ENCODE peak calls at places on chromosomes 1 and 21, in ten cellular contexts. F is GM10248; Q is activated naive CD8-positive, alpha-beta T cell treated with anti-CD3 and anti-CD28 coated beads, Interleukin-2, amount 50 U/mL, for 24 hours; I is head of caudate nucleus; W is Calu3; H is lower lobe of right lung; V is HFFc6; X is stimulated activated CD8-positive, alpha-beta memory T cell treated with anti-CD3 and anti-CD28 coated beads, Interleukin-7, amount 100 ng/mL, for 1 hour; T is NCI-H2171; G is effector memory CD4-positive, alpha-beta T cell. N is an unnamed sample.

GRCh38 chr1:975896-976683 is 5.8 kb downstream of the PERM1 start:
- DNase-seq in Q (peak), F (peak), G (no peak), T (peak), V (peak), H (peak), W (peak), X (no peak), I (no peak), N (peak)

GRCh38 chr1:173870252-173871075 is 2.3 kb downstream of the ZBTB37 start:
- DNase-seq in H (no peak), W (no peak), F (peak), X (no peak), I (peak), V (no peak), G (peak), T (no peak), Q (peak), N (no peak)

GRCh38 chr21:36155603-36156338 is 853 bp upstream of the DOP1B start:
- DNase-seq in Q (no peak), X (no peak), I (no peak), F (no peak), H (peak), T (no peak), W (peak), G (no peak), V (no peak), N (no peak)

GRCh38 chr1:7824701-7825100 is 28.2 kb downstream of the UTS2 start:
- DNase-seq in T (no peak), V (no peak), F (no peak), Q (no peak), W (no peak), I (no peak), H (no peak), G (no peak), X (no peak), N (no peak)

GRCh38 chr1:90926971-90927370 is 94.9 kb downstream of the ZNF644 start:
- DNase-seq in G (no peak), V (no peak), Q (no peak), X (no peak), I (no peak), T (no peak), H (no peak), W (no peak), F (no peak), N (no peak)

GRCh38 chr1:167720965-167721616 is 691 bp upstream of the MPZL1 start:
- DNase-seq in H (peak), W (peak), V (peak), Q (no peak), X (no peak), I (peak), T (no peak), F (peak), G (no peak), N (no peak)

GRCh38 chr1:164576311-164577271 is 17.6 kb downstream of the PBX1 start:
- DNase-seq in W (no peak), V (peak), F (no peak), X (no peak), G (no peak), T (no peak), I (peak), H (no peak), Q (no peak), N (no peak)

GRCh38 chr1:176801553-176802020 is 338.6 kb downstream of the PAPPA2 start:
- DNase-seq in G (no peak), X (no peak), T (no peak), Q (no peak), H (no peak), V (no peak), F (no peak), W (no peak), I (no peak), N (no peak)

GRCh38 chr1:4106731-4107130 is 206.7 kb upstream of the C1orf174 start:
- DNase-seq in X (no peak), V (no peak), T (no peak), H (no peak), F (no peak), Q (no peak), G (no peak), W (no peak), I (no peak), N (no peak)

GRCh38 chr1:205375816-205376545 is 19.3 kb upstream of the KLHDC8A start:
- DNase-seq in I (peak), G (no peak), T (peak), X (no peak), V (peak), W (peak), F (no peak), Q (no peak), H (no peak), N (no peak)

GRCh38 chr1:164619006-164619784 is 60.2 kb downstream of the PBX1 start:
- DNase-seq in T (no peak), V (no peak), H (no peak), Q (no peak), I (no peak), X (no peak), W (no peak), G (no peak), F (no peak), N (no peak)